ENCODE peak calls at places on chromosomes 16 and 17, in ten cellular contexts. O is GDM1; S is stimulated activated CD8-positive, alpha-beta memory T cell treated with anti-CD3 and anti-CD28 coated beads, Interleukin-2, amount 100 ng/mL, for 1 hour; N is GM12891; G is cardiac muscle cell; W is heart right ventricle; Z is Caki2; J is GM23248; A is EH; T is C1 segment of cervical spinal cord. F is an unnamed sample.
A peak's percentile ranks its signal among the peaks of the same experiment; 100 is the strongest.

GRCh38 chr16:86909359-86910145 is 331.2 kb downstream of the FOXL1 start:
- DNase-seq in W (no peak), T (no peak), J (no peak), O (no peak), S (no peak), Z (no peak), G (no peak), A (no peak), N (no peak), F (no peak)

GRCh38 chr17:38415250-38416194 is 12.7 kb upstream of the ARHGAP23 start:
- DNase-seq in A (peak; percentile 78), Z (no peak), W (no peak), G (no peak), S (no peak), N (no peak), J (peak; percentile 74), O (no peak), T (no peak), F (no peak)

GRCh38 chr17:66982011-66982508 is 17.6 kb downstream of the CACNG4 start:
- DNase-seq in Z (no peak), N (no peak), W (no peak), S (no peak), O (no peak), T (no peak), J (no peak), A (peak; percentile 93), G (no peak), F (peak; percentile 22)

GRCh38 chr17:38448208-38448776 is 20.0 kb downstream of the ARHGAP23 start:
- DNase-seq in T (no peak), A (peak; percentile 57), G (no peak), W (no peak), J (peak; percentile 57), O (no peak), Z (no peak), N (no peak), S (no peak), F (no peak)

GRCh38 chr17:51828901-51829300 is 329.6 kb downstream of the CA10 start:
- DNase-seq in W (no peak), S (no peak), A (no peak), N (no peak), Z (no peak), J (no peak), G (no peak), O (no peak), T (no peak), F (no peak)

GRCh38 chr16:80197790-80198201 is 343.0 kb upstream of the DYNLRB2 start:
- DNase-seq in N (no peak), O (no peak), T (no peak), J (peak; percentile 89), S (no peak), Z (peak; percentile 89), W (no peak), A (peak; percentile 92), G (no peak), F (peak; percentile 96)

GRCh38 chr17:6639651-6640535 is 618 bp downstream of the KIAA0753 start:
- DNase-seq in Z (no peak), W (peak; percentile 32), J (peak; percentile 80), A (peak; percentile 55), N (no peak), O (no peak), T (no peak), S (no peak), G (peak; percentile 66), F (peak; percentile 56)

GRCh38 chr17:73480740-73481139 is 163.5 kb downstream of the SDK2 start:
- DNase-seq in W (peak; percentile 48), Z (no peak), S (no peak), N (no peak), A (no peak), G (peak; percentile 74), T (no peak), J (no peak), O (no peak), F (no peak)

GRCh38 chr16:64907844-64908243 is 214.0 kb downstream of the CDH11 start:
- DNase-seq in N (no peak), W (no peak), S (no peak), A (peak; percentile 77), Z (no peak), J (no peak), O (no peak), G (peak; percentile 23), T (no peak), F (no peak)

GRCh38 chr17:37067555-37068111 is 118.9 kb downstream of the AATF start:
- DNase-seq in S (no peak), N (no peak), T (no peak), O (no peak), J (peak; percentile 86), G (no peak), A (peak; percentile 78), Z (peak; percentile 45), W (no peak), F (no peak)

GRCh38 chr17:43599835-43600234 is 53.7 kb upstream of the ETV4 start:
- DNase-seq in A (peak; percentile 84), J (peak; percentile 93), Z (peak; percentile 37), N (no peak), T (no peak), O (no peak), G (no peak), S (no peak), W (no peak), F (peak; percentile 40)

GRCh38 chr16:82814059-82814458 is 187.3 kb downstream of the CDH13 start:
- DNase-seq in N (no peak), G (no peak), Z (no peak), S (no peak), W (no peak), A (no peak), O (no peak), T (no peak), J (no peak), F (no peak)

GRCh38 chr17:19978206-19978802 is 676 bp upstream of the AKAP10 start:
- DNase-seq in G (no peak), N (peak; percentile 38), O (peak; percentile 82), T (no peak), J (no peak), A (no peak), Z (no peak), S (peak; percentile 4), W (no peak), F (peak; percentile 5)

GRCh38 chr17:30332057-30332542 is 1.8 kb downstream of the TMIGD1 start:
- DNase-seq in S (no peak), Z (peak; percentile 88), W (no peak), O (peak; percentile 11), N (no peak), T (no peak), J (peak; percentile 72), A (peak; percentile 89), G (no peak), F (peak; percentile 29)